ENCODE peak calls at places on chromosomes 16 and 17, in six cellular contexts. J is left ventricle myocardium inferior, S is astrocyte of the spinal cord, L is pons, D is tibial artery, H is endothelial cell. Y is an unnamed sample.

GRCh38 chr16:46607529-46607928 is 13.7 kb downstream of the SHCBP1 start:
- DNase-seq in H (no peak), J (no peak), L (peak; percentile 77), S (peak; percentile 76), D (no peak), Y (peak; percentile 75)

GRCh38 chr17:69050999-69051775 is 9.5 kb downstream of the ABCA9 start:
- DNase-seq in D (no peak), S (peak; percentile 57), H (no peak), J (no peak), L (no peak), Y (peak; percentile 9)

GRCh38 chr17:918102-918740 is 61.4 kb downstream of the NXN start:
- DNase-seq in S (no peak), J (no peak), L (no peak), D (no peak), H (no peak), Y (no peak)

GRCh38 chr17:7191571-7192270 is 12.6 kb upstream of the ASGR1 start:
- DNase-seq in L (no peak), D (no peak), J (no peak), S (no peak), H (no peak), Y (peak; percentile 31)

GRCh38 chr16:87238371-87238715 is 78.8 kb downstream of the C16orf95 start:
- DNase-seq in H (no peak), S (no peak), L (no peak), J (no peak), D (no peak), Y (no peak)

GRCh38 chr17:58337126-58337599 is 8.6 kb upstream of the TSPOAP1 start:
- DNase-seq in D (no peak), H (no peak), S (no peak), J (no peak), L (no peak), Y (no peak)

GRCh38 chr16:35193956-35194355 is 1734.5 kb downstream of the TP53TG3F start:
- DNase-seq in D (no peak), S (no peak), J (no peak), H (no peak), L (no peak), Y (no peak)

GRCh38 chr17:28747046-28747691 is 3.4 kb downstream of the TRAF4 start:
- DNase-seq in L (peak; percentile 80), D (no peak), H (no peak), J (no peak), S (no peak), Y (peak; percentile 58)

GRCh38 chr17:17546399-17547185 is 44.9 kb downstream of the PEMT start:
- DNase-seq in S (no peak), L (no peak), H (no peak), J (peak; percentile 9), D (no peak), Y (no peak)

GRCh38 chr17:76940293-76940692 is 72.1 kb downstream of the MGAT5B start:
- DNase-seq in S (no peak), H (no peak), L (no peak), D (no peak), J (no peak), Y (no peak)

GRCh38 chr17:75723201-75723930 is 2.1 kb downstream of the ITGB4 start:
- DNase-seq in J (peak; percentile 34), D (no peak), S (no peak), L (no peak), H (no peak), Y (no peak)

Y was measured in myocyte.